ENCODE peak calls at places on chromosomes 2 and 18, in six cellular contexts. H is NCI-H1092 treated with DMSO at 0.1 percent for 48 hours; L is SJSA1; F is HT-29; Q is stimulated activated CD4-positive, alpha-beta T cell treated with anti-CD3 and anti-CD28 coated beads, Interleukin-12 subunit alpha, Interleukin-12 subunit beta, amount 100 ng/mL, for 4 hours; Z is NCI-H2029 treated with DMSO at 0.1 percent for 48 hours. V is an unnamed sample.

GRCh38 chr2:8819194-8819593 is 18.2 kb downstream of the KIDINS220 start:
- DNase-seq in L (no peak), H (no peak), Q (no peak), Z (no peak), F (no peak), V (peak)

GRCh38 chr2:157361526-157361925 is 35.9 kb upstream of the ERMN start:
- DNase-seq in F (no peak), Q (no peak), Z (no peak), L (no peak), H (no peak), V (no peak)

GRCh38 chr2:111659361-111660281 is 224.4 kb downstream of the ANAPC1 start:
- DNase-seq in Q (no peak), H (no peak), L (no peak), F (peak), Z (no peak), V (peak)

GRCh38 chr18:31274915-31275314 is 43.0 kb upstream of the DSG1 start:
- DNase-seq in F (peak), H (no peak), Z (no peak), Q (no peak), L (no peak), V (peak)

GRCh38 chr2:241558532-241559488 is at the start of gene BOK:
- DNase-seq in F (peak), L (peak), Q (peak), H (no peak), Z (no peak), V (peak)

GRCh38 chr18:5463836-5464235 is 80.0 kb downstream of the EPB41L3 start:
- DNase-seq in Z (no peak), L (no peak), F (no peak), H (no peak), Q (no peak), V (no peak)

GRCh38 chr2:136065907-136066306 is 52.0 kb downstream of the CXCR4 start:
- DNase-seq in L (no peak), F (no peak), H (no peak), Z (no peak), Q (no peak), V (no peak)

GRCh38 chr2:127517465-127517864 is 8.8 kb downstream of the IWS1 start:
- DNase-seq in Z (no peak), Q (no peak), L (no peak), F (no peak), H (no peak), V (no peak)

GRCh38 chr2:223260681-223261080 is 208.7 kb downstream of the KCNE4 start:
- DNase-seq in H (no peak), Q (no peak), L (no peak), F (no peak), Z (no peak), V (peak)

GRCh38 chr2:11558206-11558886 is 24.5 kb downstream of the GREB1 start:
- DNase-seq in H (no peak), L (peak), F (no peak), Q (no peak), Z (no peak), V (no peak)

GRCh38 chr2:239357954-239358754 is 42.7 kb downstream of the HDAC4 start:
- DNase-seq in Q (no peak), H (no peak), L (no peak), F (no peak), Z (peak), V (peak)

GRCh38 chr18:77035380-77035779 is 97.2 kb downstream of the MBP start:
- DNase-seq in F (no peak), Z (no peak), L (no peak), H (no peak), Q (no peak), V (no peak)

GRCh38 chr2:51698005-51698404 is 666.1 kb upstream of the NRXN1 start:
- DNase-seq in H (no peak), F (no peak), Q (no peak), Z (no peak), L (no peak), V (no peak)

GRCh38 chr2:3522851-3523481 is 3.6 kb upstream of the ADI1 start:
- DNase-seq in L (peak), Z (no peak), F (no peak), Q (no peak), H (no peak), V (peak)

GRCh38 chr18:41593276-41593675 is 361.8 kb upstream of the PIK3C3 start:
- DNase-seq in Q (no peak), Z (no peak), L (no peak), H (no peak), F (no peak), V (peak)

GRCh38 chr2:38823386-38823785 is 45.4 kb downstream of the GEMIN6 start:
- DNase-seq in Q (no peak), L (no peak), F (no peak), Z (no peak), H (no peak), V (no peak)

GRCh38 chr2:41933585-41934322 is 114.1 kb upstream of the PKDCC start:
- DNase-seq in Z (no peak), F (no peak), H (no peak), Q (no peak), L (peak), V (peak)

GRCh38 chr18:73316513-73316912 is 448.7 kb upstream of the NETO1 start:
- DNase-seq in L (no peak), F (no peak), Z (no peak), H (no peak), Q (no peak), V (peak)

GRCh38 chr2:139529045-139529444 is 748.9 kb upstream of the NXPH2 start:
- DNase-seq in L (no peak), Z (peak), Q (no peak), H (peak), F (no peak), V (peak)

GRCh38 chr2:230134496-230135073 is 65.9 kb upstream of the SLC16A14 start:
- DNase-seq in Z (peak), H (no peak), L (no peak), F (no peak), Q (no peak), V (peak)

GRCh38 chr2:176665086-176665485 is 395.8 kb downstream of the MTX2 start:
- DNase-seq in H (no peak), Q (no peak), F (no peak), L (no peak), Z (no peak), V (no peak)

GRCh38 chr2:104120144-104120543 is 733.8 kb upstream of the POU3F3 start:
- DNase-seq in Q (no peak), Z (no peak), F (no peak), H (no peak), L (no peak), V (no peak)

GRCh38 chr2:111149882-111150455 is 29.3 kb downstream of the BCL2L11 start:
- DNase-seq in F (no peak), L (no peak), Z (no peak), Q (no peak), H (no peak), V (no peak)

GRCh38 chr2:62469558-62469957 is 36.4 kb downstream of the TMEM17 start:
- DNase-seq in L (no peak), Z (no peak), F (no peak), Q (no peak), H (no peak), V (no peak)

GRCh38 chr2:133424876-133425275 is 143.4 kb downstream of the NCKAP5 start:
- DNase-seq in L (no peak), F (no peak), H (no peak), Z (no peak), Q (no peak), V (peak)

GRCh38 chr2:124894199-124894598 is 869.1 kb downstream of the CNTNAP5 start:
- DNase-seq in F (no peak), L (no peak), H (no peak), Q (no peak), Z (no peak), V (no peak)

GRCh38 chr2:237223208-237223861 is 137.6 kb downstream of the COPS8 start:
- DNase-seq in F (peak), H (no peak), L (peak), Z (no peak), Q (no peak), V (peak)

GRCh38 chr2:74232426-74232825 is 34.0 kb downstream of the MTHFD2 start:
- DNase-seq in Z (no peak), F (no peak), L (no peak), Q (no peak), H (no peak), V (no peak)

GRCh38 chr2:179842498-179843153 is 18.8 kb downstream of the ZNF385B start:
- DNase-seq in H (peak), L (no peak), F (peak), Z (no peak), Q (no peak), V (peak)

GRCh38 chr2:66867038-66867380 is 432.1 kb downstream of the MEIS1 start:
- DNase-seq in Q (no peak), H (no peak), F (no peak), Z (no peak), L (no peak), V (no peak)

GRCh38 chr2:226172939-226173338 is 626.7 kb downstream of the IRS1 start:
- DNase-seq in L (no peak), Z (no peak), Q (no peak), H (no peak), F (no peak), V (no peak)

GRCh38 chr18:11521853-11522252 is 87.5 kb upstream of the SLC35G4 start:
- DNase-seq in H (no peak), Q (no peak), L (no peak), Z (no peak), F (no peak), V (no peak)

GRCh38 chr2:187580462-187581124 is 26.4 kb upstream of the TFPI start:
- DNase-seq in Z (peak), H (peak), F (peak), Q (no peak), L (no peak), V (peak)

GRCh38 chr18:37691162-37691561 is 125.6 kb upstream of the CELF4 start:
- DNase-seq in Z (no peak), F (no peak), H (no peak), L (no peak), Q (no peak), V (no peak)

GRCh38 chr2:223100061-223100511 is 48.1 kb downstream of the KCNE4 start:
- DNase-seq in Q (no peak), Z (no peak), F (no peak), H (no peak), L (no peak), V (peak)

GRCh38 chr2:8550481-8550880 is 131.4 kb upstream of the ID2 start:
- DNase-seq in F (no peak), L (no peak), Z (no peak), Q (no peak), H (no peak), V (no peak)

GRCh38 chr2:185980944-185981343 is 242.3 kb downstream of the FSIP2 start:
- DNase-seq in L (no peak), F (no peak), H (no peak), Q (no peak), Z (no peak), V (no peak)

GRCh38 chr2:33411765-33412164 is 64.7 kb upstream of the RASGRP3 start:
- DNase-seq in H (no peak), Q (no peak), F (no peak), Z (peak), L (peak), V (peak)

GRCh38 chr2:168766600-168766999 is 35.8 kb upstream of the NOSTRIN start:
- DNase-seq in F (no peak), H (no peak), L (no peak), Q (no peak), Z (no peak), V (no peak)